ENCODE peak calls at places on chromosomes 12 and 14, in eight cellular contexts. One of them, this sample, is unnamed.

GRCh38 chr14:74953686-74954085 is 1.7 kb downstream of the PGF start:
- DNase-seq in neural progenitor cell: no peak
- DNase-seq in lower lobe of right lung: no peak
- DNase-seq in fibroblast of mammary gland: no peak
- DNase-seq in thyroid gland: no peak
- DNase-seq in fibroblast of villous mesenchyme: no peak
- DNase-seq in adrenal gland: no peak
- DNase-seq in heart right ventricle: no peak
- DNase-seq in this sample: no peak

GRCh38 chr12:81896771-81897170 is 137.6 kb upstream of the PPFIA2 start:
- DNase-seq in adrenal gland: no peak
- DNase-seq in lower lobe of right lung: no peak
- DNase-seq in fibroblast of villous mesenchyme: peak; percentile 3
- DNase-seq in thyroid gland: peak; percentile 1
- DNase-seq in neural progenitor cell: peak; percentile 25
- DNase-seq in heart right ventricle: no peak
- DNase-seq in fibroblast of mammary gland: peak; percentile 7
- DNase-seq in this sample: no peak

GRCh38 chr14:66508846-66509621 is 1.1 kb downstream of the GPHN start:
- DNase-seq in adrenal gland: peak; percentile 63
- DNase-seq in fibroblast of mammary gland: peak; percentile 21
- DNase-seq in lower lobe of right lung: peak; percentile 49
- DNase-seq in heart right ventricle: peak; percentile 28
- DNase-seq in fibroblast of villous mesenchyme: peak; percentile 18
- DNase-seq in thyroid gland: peak; percentile 44
- DNase-seq in neural progenitor cell: peak; percentile 60
- DNase-seq in this sample: no peak

GRCh38 chr12:123026094-123026853 is 45.8 kb downstream of the ARL6IP4 start:
- DNase-seq in heart right ventricle: no peak
- DNase-seq in lower lobe of right lung: no peak
- DNase-seq in adrenal gland: no peak
- DNase-seq in fibroblast of mammary gland: no peak
- DNase-seq in neural progenitor cell: no peak
- DNase-seq in thyroid gland: no peak
- DNase-seq in fibroblast of villous mesenchyme: no peak
- DNase-seq in this sample: no peak

GRCh38 chr14:22900088-22900799 is 17.2 kb downstream of the REM2 start:
- DNase-seq in heart right ventricle: peak; percentile 44
- DNase-seq in adrenal gland: no peak
- DNase-seq in fibroblast of villous mesenchyme: peak; percentile 79
- DNase-seq in fibroblast of mammary gland: peak; percentile 79
- DNase-seq in thyroid gland: peak; percentile 35
- DNase-seq in lower lobe of right lung: no peak
- DNase-seq in neural progenitor cell: peak; percentile 86
- DNase-seq in this sample: no peak

GRCh38 chr12:65778268-65779090 is 45.8 kb upstream of the HMGA2 start:
- DNase-seq in thyroid gland: no peak
- DNase-seq in lower lobe of right lung: no peak
- DNase-seq in fibroblast of villous mesenchyme: peak; percentile 12
- DNase-seq in neural progenitor cell: no peak
- DNase-seq in fibroblast of mammary gland: peak; percentile 84
- DNase-seq in adrenal gland: no peak
- DNase-seq in heart right ventricle: no peak
- DNase-seq in this sample: no peak

GRCh38 chr12:82329508-82329907 is 28.7 kb downstream of the CCDC59 start:
- DNase-seq in thyroid gland: no peak
- DNase-seq in heart right ventricle: no peak
- DNase-seq in neural progenitor cell: peak; percentile 79
- DNase-seq in adrenal gland: no peak
- DNase-seq in fibroblast of villous mesenchyme: peak; percentile 9
- DNase-seq in lower lobe of right lung: no peak
- DNase-seq in fibroblast of mammary gland: no peak
- DNase-seq in this sample: no peak

GRCh38 chr12:64066052-64066451 is 156.0 kb downstream of the KICS2 start:
- DNase-seq in fibroblast of mammary gland: no peak
- DNase-seq in thyroid gland: no peak
- DNase-seq in adrenal gland: no peak
- DNase-seq in fibroblast of villous mesenchyme: peak; percentile 41
- DNase-seq in neural progenitor cell: no peak
- DNase-seq in lower lobe of right lung: no peak
- DNase-seq in heart right ventricle: no peak
- DNase-seq in this sample: no peak

GRCh38 chr12:123445388-123446344 is 9.2 kb upstream of the RILPL2 start:
- DNase-seq in fibroblast of mammary gland: no peak
- DNase-seq in fibroblast of villous mesenchyme: peak; percentile 94
- DNase-seq in lower lobe of right lung: peak; percentile 72
- DNase-seq in heart right ventricle: peak; percentile 32
- DNase-seq in adrenal gland: no peak
- DNase-seq in thyroid gland: peak; percentile 86
- DNase-seq in neural progenitor cell: no peak
- DNase-seq in this sample: no peak

GRCh38 chr14:67738740-67739504 is 37.2 kb downstream of the RDH12 start:
- DNase-seq in fibroblast of villous mesenchyme: peak; percentile 97
- DNase-seq in fibroblast of mammary gland: peak; percentile 100
- DNase-seq in neural progenitor cell: no peak
- DNase-seq in heart right ventricle: peak; percentile 75
- DNase-seq in adrenal gland: peak; percentile 81
- DNase-seq in lower lobe of right lung: no peak
- DNase-seq in thyroid gland: peak; percentile 13
- DNase-seq in this sample: no peak

GRCh38 chr14:43359317-43359716 is 1147.8 kb downstream of the FSCB start:
- DNase-seq in adrenal gland: no peak
- DNase-seq in fibroblast of villous mesenchyme: no peak
- DNase-seq in heart right ventricle: no peak
- DNase-seq in lower lobe of right lung: no peak
- DNase-seq in neural progenitor cell: no peak
- DNase-seq in thyroid gland: no peak
- DNase-seq in fibroblast of mammary gland: no peak
- DNase-seq in this sample: no peak

GRCh38 chr14:96579855-96580254 is 77.7 kb downstream of the PAPOLA start:
- DNase-seq in heart right ventricle: no peak
- DNase-seq in lower lobe of right lung: no peak
- DNase-seq in adrenal gland: no peak
- DNase-seq in fibroblast of mammary gland: no peak
- DNase-seq in fibroblast of villous mesenchyme: no peak
- DNase-seq in neural progenitor cell: no peak
- DNase-seq in thyroid gland: no peak
- DNase-seq in this sample: no peak

GRCh38 chr12:50398931-50399330 is 1.8 kb upstream of the LARP4 start:
- DNase-seq in neural progenitor cell: no peak
- DNase-seq in heart right ventricle: no peak
- DNase-seq in fibroblast of mammary gland: no peak
- DNase-seq in thyroid gland: no peak
- DNase-seq in fibroblast of villous mesenchyme: no peak
- DNase-seq in lower lobe of right lung: no peak
- DNase-seq in adrenal gland: no peak
- DNase-seq in this sample: no peak

GRCh38 chr12:82857276-82857675 is 170.6 kb downstream of the TMTC2 start:
- DNase-seq in fibroblast of villous mesenchyme: no peak
- DNase-seq in neural progenitor cell: no peak
- DNase-seq in lower lobe of right lung: no peak
- DNase-seq in heart right ventricle: no peak
- DNase-seq in adrenal gland: no peak
- DNase-seq in fibroblast of mammary gland: no peak
- DNase-seq in thyroid gland: no peak
- DNase-seq in this sample: no peak

GRCh38 chr12:10584415-10584814 is 29.0 kb downstream of the MAGOHB start:
- DNase-seq in thyroid gland: no peak
- DNase-seq in adrenal gland: no peak
- DNase-seq in lower lobe of right lung: no peak
- DNase-seq in fibroblast of mammary gland: peak; percentile 67
- DNase-seq in fibroblast of villous mesenchyme: peak; percentile 8
- DNase-seq in neural progenitor cell: no peak
- DNase-seq in heart right ventricle: no peak
- DNase-seq in this sample: no peak

GRCh38 chr12:31106101-31106803 is 32.6 kb downstream of the DDX11 start:
- DNase-seq in fibroblast of villous mesenchyme: no peak
- DNase-seq in adrenal gland: no peak
- DNase-seq in lower lobe of right lung: no peak
- DNase-seq in fibroblast of mammary gland: no peak
- DNase-seq in neural progenitor cell: no peak
- DNase-seq in thyroid gland: no peak
- DNase-seq in heart right ventricle: no peak
- DNase-seq in this sample: no peak

DNA sequence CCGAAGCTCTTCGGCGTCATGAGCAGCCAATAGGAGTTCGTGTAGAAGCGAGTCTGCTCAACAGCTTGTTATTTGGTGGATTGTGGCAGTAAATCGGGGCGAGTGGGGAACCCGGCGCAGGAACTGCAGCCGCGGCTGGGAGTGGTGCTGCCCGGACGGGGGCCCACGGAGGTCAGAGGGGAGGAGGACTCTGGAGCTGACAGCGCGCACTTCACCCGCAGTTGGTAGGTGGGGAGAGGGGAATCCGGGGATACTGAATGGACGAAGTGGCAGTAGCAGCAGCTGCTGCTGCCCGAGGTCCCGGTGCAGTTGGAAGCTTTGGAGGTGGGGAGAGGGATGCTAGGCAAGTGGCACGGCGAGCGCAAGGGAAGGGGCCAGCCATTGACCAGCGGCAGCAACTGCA is at the start of gene ARID4A:
- DNase-seq in thyroid gland: peak; percentile 90
- DNase-seq in lower lobe of right lung: peak; percentile 91
- DNase-seq in adrenal gland: peak; percentile 89
- DNase-seq in fibroblast of villous mesenchyme: no peak
- DNase-seq in heart right ventricle: no peak
- DNase-seq in fibroblast of mammary gland: no peak
- DNase-seq in neural progenitor cell: no peak
- DNase-seq in this sample: no peak
- TF ChIP-seq CTCF in thyroid gland: no peak
- TF ChIP-seq CTCF in lower lobe of right lung: no peak
- TF ChIP-seq CTCF in adrenal gland: no peak
- TF ChIP-seq CTCF in fibroblast of villous mesenchyme: no peak
- TF ChIP-seq CTCF in heart right ventricle: no peak
- TF ChIP-seq CTCF in fibroblast of mammary gland: no peak
- TF ChIP-seq CTCF in neural progenitor cell: no peak
- TF ChIP-seq CTCF in this sample: no peak

GRCh38 chr12:132285311-132285741 is 44.1 kb downstream of the GALNT9 start:
- DNase-seq in neural progenitor cell: no peak
- DNase-seq in heart right ventricle: no peak
- DNase-seq in lower lobe of right lung: peak; percentile 42
- DNase-seq in fibroblast of mammary gland: no peak
- DNase-seq in adrenal gland: no peak
- DNase-seq in thyroid gland: peak; percentile 20
- DNase-seq in fibroblast of villous mesenchyme: no peak
- DNase-seq in this sample: no peak

GRCh38 chr12:132284618-132285310 is 44.6 kb downstream of the GALNT9 start:
- DNase-seq in lower lobe of right lung: peak; percentile 33
- DNase-seq in fibroblast of mammary gland: no peak
- DNase-seq in fibroblast of villous mesenchyme: no peak
- DNase-seq in adrenal gland: no peak
- DNase-seq in neural progenitor cell: no peak
- DNase-seq in thyroid gland: no peak
- DNase-seq in heart right ventricle: no peak
- DNase-seq in this sample: no peak

GRCh38 chr12:132286912-132287311 is 42.5 kb downstream of the GALNT9 start:
- DNase-seq in adrenal gland: no peak
- DNase-seq in fibroblast of villous mesenchyme: no peak
- DNase-seq in thyroid gland: no peak
- DNase-seq in fibroblast of mammary gland: peak; percentile 51
- DNase-seq in neural progenitor cell: no peak
- DNase-seq in lower lobe of right lung: peak; percentile 36
- DNase-seq in heart right ventricle: no peak
- DNase-seq in this sample: no peak

GRCh38 chr12:132287391-132288238 is 41.8 kb downstream of the GALNT9 start:
- DNase-seq in thyroid gland: no peak
- DNase-seq in adrenal gland: no peak
- DNase-seq in neural progenitor cell: no peak
- DNase-seq in fibroblast of mammary gland: no peak
- DNase-seq in fibroblast of villous mesenchyme: no peak
- DNase-seq in heart right ventricle: no peak
- DNase-seq in lower lobe of right lung: peak; percentile 39
- DNase-seq in this sample: no peak

DNA sequence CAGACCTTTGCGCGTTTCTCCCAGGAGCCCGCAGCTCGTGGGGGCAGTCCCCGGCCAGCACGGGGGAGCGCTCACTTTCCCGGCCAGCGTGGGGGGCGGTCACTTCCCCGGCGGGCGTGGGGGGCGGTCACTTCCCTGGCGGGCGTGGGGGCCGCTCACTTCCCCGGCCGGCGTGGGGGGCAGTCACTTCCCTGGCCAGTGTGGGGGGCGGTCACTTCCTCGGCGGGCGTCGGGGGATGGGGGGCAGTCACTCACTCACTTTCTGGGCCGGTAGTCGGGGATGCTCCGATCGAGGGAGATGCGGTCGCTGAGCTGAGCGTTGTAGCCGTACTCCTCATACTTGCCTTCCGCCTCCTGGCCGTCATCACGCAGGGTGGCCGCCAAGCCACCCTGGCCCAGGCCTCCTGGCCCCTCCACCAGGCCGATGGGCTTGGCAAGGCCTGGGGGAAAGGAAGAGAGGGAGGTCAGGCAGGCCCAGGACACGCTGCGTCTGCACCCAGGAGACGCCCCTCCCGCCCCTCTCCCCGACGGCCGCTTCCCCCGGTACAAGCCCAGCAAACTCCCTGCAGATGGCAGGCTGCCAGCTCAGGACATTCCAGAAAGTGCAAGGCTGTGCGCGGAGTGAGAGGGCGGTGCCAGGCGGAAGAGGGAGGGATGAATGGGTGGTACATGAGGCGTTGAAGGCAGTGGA is 43.3 kb downstream of the GALNT9 start:
- DNase-seq in heart right ventricle: peak; percentile 28
- DNase-seq in thyroid gland: peak; percentile 96
- DNase-seq in neural progenitor cell: peak; percentile 64
- DNase-seq in adrenal gland: peak; percentile 55
- DNase-seq in fibroblast of mammary gland: peak; percentile 26
- DNase-seq in lower lobe of right lung: peak; percentile 69
- DNase-seq in fibroblast of villous mesenchyme: peak; percentile 25
- DNase-seq in this sample: no peak
- H3K4me3 ChIP-seq in heart right ventricle: peak overlapping the region; percentile 20
- H3K4me3 ChIP-seq in thyroid gland: no peak overlapping the region
- H3K4me3 ChIP-seq in neural progenitor cell: no peak overlapping the region
- H3K4me3 ChIP-seq in adrenal gland: no peak overlapping the region
- H3K4me3 ChIP-seq in fibroblast of mammary gland: no peak overlapping the region
- H3K4me3 ChIP-seq in lower lobe of right lung: no peak overlapping the region
- H3K4me3 ChIP-seq in fibroblast of villous mesenchyme: no peak overlapping the region
- H3K4me3 ChIP-seq in this sample: no peak overlapping the region

GRCh38 chr14:71600309-71600708 is 331.9 kb upstream of the RGS6 start:
- DNase-seq in neural progenitor cell: no peak
- DNase-seq in lower lobe of right lung: no peak
- DNase-seq in fibroblast of villous mesenchyme: no peak
- DNase-seq in heart right ventricle: no peak
- DNase-seq in adrenal gland: no peak
- DNase-seq in thyroid gland: no peak
- DNase-seq in fibroblast of mammary gland: no peak
- DNase-seq in this sample: no peak
- TF ChIP-seq CTCF in neural progenitor cell: no peak
- TF ChIP-seq CTCF in lower lobe of right lung: no peak
- TF ChIP-seq CTCF in fibroblast of villous mesenchyme: no peak
- TF ChIP-seq CTCF in heart right ventricle: no peak
- TF ChIP-seq CTCF in adrenal gland: no peak
- TF ChIP-seq CTCF in thyroid gland: no peak
- TF ChIP-seq CTCF in fibroblast of mammary gland: no peak
- TF ChIP-seq CTCF in this sample: no peak

DNA sequence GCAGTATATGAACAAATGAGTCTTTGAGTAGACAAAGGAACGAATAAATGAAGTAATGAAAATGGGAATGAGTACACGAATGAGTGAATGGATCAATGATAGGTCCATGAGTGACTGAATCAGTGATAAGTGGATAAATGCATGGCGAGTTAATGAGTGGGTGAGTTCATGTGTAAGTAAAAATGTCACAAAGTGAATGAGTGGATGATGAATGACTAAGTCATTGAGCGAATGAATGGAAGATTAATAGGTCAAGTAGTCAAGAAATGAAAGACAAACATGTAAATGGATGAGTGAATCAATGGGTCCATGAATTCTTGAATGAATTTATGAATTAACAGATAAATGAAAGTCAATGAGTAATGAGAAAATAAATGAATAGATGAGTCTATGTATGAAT is 97.2 kb upstream of the RTL1 start:
- DNase-seq in fibroblast of mammary gland: no peak
- DNase-seq in fibroblast of villous mesenchyme: no peak
- DNase-seq in neural progenitor cell: no peak
- DNase-seq in heart right ventricle: no peak
- DNase-seq in adrenal gland: no peak
- DNase-seq in thyroid gland: no peak
- DNase-seq in lower lobe of right lung: no peak
- DNase-seq in this sample: no peak
- H3K4me3 ChIP-seq in fibroblast of mammary gland: no peak overlapping the region
- H3K4me3 ChIP-seq in fibroblast of villous mesenchyme: no peak overlapping the region
- H3K4me3 ChIP-seq in neural progenitor cell: no peak overlapping the region
- H3K4me3 ChIP-seq in heart right ventricle: no peak overlapping the region
- H3K4me3 ChIP-seq in adrenal gland: no peak overlapping the region
- H3K4me3 ChIP-seq in thyroid gland: no peak overlapping the region
- H3K4me3 ChIP-seq in lower lobe of right lung: no peak overlapping the region
- H3K4me3 ChIP-seq in this sample: no peak overlapping the region

This sample was measured in GM12864.